ENCODE peak calls at places on chromosomes 7 and 10, in eight cellular contexts. U is lower lobe of right lung; K is left lung; J is breast epithelium; I is body of pancreas; F is CD8-positive, alpha-beta memory T cell; O is HCT116; Q is stomach. V is an unnamed sample. For H3K36me3, the result is how much of the 10 kb centered on the place peaks cover.

GRCh38 chr10:21292763-21293517 is 232.5 kb downstream of the SKIDA1 start:
- DNase-seq in I (peak), Q (no peak), U (peak), J (peak), F (no peak), O (peak), K (peak), V (peak)

GRCh38 chr7:137538361-137538762 is 194.8 kb upstream of the PTN start:
- DNase-seq in I (no peak), K (no peak), O (no peak), Q (no peak), F (no peak), U (no peak), J (no peak), V (no peak)

GRCh38 chr10:103847909-103848468 is 7.4 kb downstream of the SH3PXD2A start:
- DNase-seq in K (no peak), F (no peak), I (no peak), O (peak), J (no peak), Q (no peak), U (no peak), V (no peak)

GRCh38 chr7:121020243-121020642 is 31.7 kb downstream of the CPED1 start:
- DNase-seq in I (no peak), U (no peak), J (no peak), O (no peak), Q (no peak), K (no peak), F (no peak), V (no peak)

GRCh38 chr7:7228472-7228871 is 46.1 kb downstream of the C1GALT1 start:
- DNase-seq in K (no peak), Q (no peak), O (no peak), J (no peak), I (no peak), F (no peak), U (no peak), V (no peak)

GRCh38 chr10:44426247-44427034 is 41.5 kb upstream of the CXCL12 start:
- DNase-seq in J (no peak), O (no peak), F (no peak), U (no peak), Q (no peak), K (no peak), I (no peak), V (no peak)

GRCh38 chr10:98339790-98340189 is 71.8 kb upstream of the LOXL4 start:
- DNase-seq in J (no peak), U (no peak), K (no peak), F (peak), O (no peak), Q (no peak), I (no peak), V (no peak)

GRCh38 chr7:105141068-105141467 is 127.1 kb downstream of the KMT2E start:
- DNase-seq in I (no peak), Q (no peak), O (peak), F (no peak), K (no peak), U (no peak), J (no peak), V (no peak)

GRCh38 chr10:43871545-43871944 is 222.9 kb upstream of the ZNF32 start:
- DNase-seq in I (no peak), U (no peak), F (no peak), J (no peak), Q (no peak), K (no peak), O (no peak), V (no peak)

GRCh38 chr10:60508831-60509230 is 119.2 kb upstream of the ANK3 start:
- DNase-seq in J (no peak), I (no peak), Q (no peak), O (no peak), U (no peak), F (no peak), K (no peak), V (no peak)

GRCh38 chr10:119933179-119933578 is 40.6 kb downstream of the SEC23IP start:
- DNase-seq in U (no peak), J (no peak), F (no peak), I (no peak), O (no peak), Q (no peak), K (no peak), V (no peak)

GRCh38 chr7:4159761-4160554 is 522.1 kb upstream of the FOXK1 start:
- DNase-seq in F (no peak), K (no peak), U (no peak), I (no peak), J (no peak), Q (no peak), O (no peak), V (no peak)

GRCh38 chr10:113953505-113954272 is 90.0 kb upstream of the ADRB1 start:
- DNase-seq in F (no peak), U (no peak), O (no peak), Q (no peak), J (no peak), I (no peak), K (no peak), V (no peak)

GRCh38 chr10:92816106-92816505 is 32.2 kb upstream of the EXOC6 start:
- DNase-seq in J (no peak), K (no peak), O (no peak), U (no peak), I (no peak), F (no peak), Q (no peak), V (no peak)

GRCh38 chr10:128530301-128530700 is 404.1 kb upstream of the MKI67 start:
- DNase-seq in I (no peak), U (no peak), O (peak), Q (no peak), K (no peak), F (no peak), J (no peak), V (peak)

GRCh38 chr7:129664029-129665012 is 52.8 kb downstream of the NRF1 start:
- DNase-seq in U (no peak), O (peak), F (no peak), I (no peak), J (no peak), Q (no peak), K (no peak), V (no peak)

GRCh38 chr7:129667116-129667515 is 55.6 kb downstream of the NRF1 start:
- DNase-seq in Q (no peak), F (no peak), I (no peak), K (no peak), O (no peak), J (no peak), U (no peak), V (no peak)

GRCh38 chr7:129657363-129657762 is 45.8 kb downstream of the NRF1 start:
- DNase-seq in K (no peak), J (no peak), F (no peak), Q (no peak), O (no peak), I (no peak), U (no peak), V (no peak)

GRCh38 chr7:129665013-129665401 is 53.5 kb downstream of the NRF1 start:
- DNase-seq in U (no peak), Q (no peak), J (no peak), I (peak), F (no peak), K (peak), O (peak), V (no peak)

GRCh38 chr7:129661645-129662182 is 50.2 kb downstream of the NRF1 start:
- DNase-seq in K (no peak), F (no peak), U (no peak), O (no peak), I (no peak), Q (no peak), J (no peak), V (no peak)
- H3K36me3 ChIP-seq in K (under half), F (under half), U (under half), O (under half), I (under half), Q (under half), J (under half), V (under half)

GRCh38 chr7:22359156-22359697 is 2.3 kb upstream of the RAPGEF5 start:
- DNase-seq in I (no peak), O (no peak), U (no peak), J (no peak), F (no peak), Q (no peak), K (no peak), V (no peak)

GRCh38 chr7:22361795-22362194 is 4.8 kb upstream of the RAPGEF5 start:
- DNase-seq in J (peak), Q (peak), O (no peak), K (no peak), F (no peak), U (no peak), I (peak), V (no peak)

GRCh38 chr7:22361320-22361719 is 4.4 kb upstream of the RAPGEF5 start:
- DNase-seq in K (no peak), Q (no peak), F (no peak), I (no peak), J (no peak), O (no peak), U (no peak), V (no peak)

GRCh38 chr7:22364023-22364422 is 7.1 kb upstream of the RAPGEF5 start:
- DNase-seq in Q (no peak), O (no peak), I (no peak), K (no peak), U (no peak), J (no peak), F (no peak), V (no peak)

GRCh38 chr7:22364910-22365309 is 8.0 kb upstream of the RAPGEF5 start:
- DNase-seq in U (no peak), F (no peak), O (no peak), I (no peak), J (no peak), Q (no peak), K (no peak), V (no peak)
- H3K36me3 ChIP-seq in U (under half), F (under half), O (under half), I (under half), J (under half), Q (under half), K (under half), V (under half)

GRCh38 chr7:107972986-107973385 is 30.0 kb downstream of the LAMB1 start:
- DNase-seq in U (no peak), Q (no peak), O (no peak), F (no peak), J (no peak), K (no peak), I (no peak), V (no peak)
- H3K36me3 ChIP-seq in U (under half), Q (under half), O (under half), F (under half), J (under half), K (under half), I (under half), V (under half)

DNA sequence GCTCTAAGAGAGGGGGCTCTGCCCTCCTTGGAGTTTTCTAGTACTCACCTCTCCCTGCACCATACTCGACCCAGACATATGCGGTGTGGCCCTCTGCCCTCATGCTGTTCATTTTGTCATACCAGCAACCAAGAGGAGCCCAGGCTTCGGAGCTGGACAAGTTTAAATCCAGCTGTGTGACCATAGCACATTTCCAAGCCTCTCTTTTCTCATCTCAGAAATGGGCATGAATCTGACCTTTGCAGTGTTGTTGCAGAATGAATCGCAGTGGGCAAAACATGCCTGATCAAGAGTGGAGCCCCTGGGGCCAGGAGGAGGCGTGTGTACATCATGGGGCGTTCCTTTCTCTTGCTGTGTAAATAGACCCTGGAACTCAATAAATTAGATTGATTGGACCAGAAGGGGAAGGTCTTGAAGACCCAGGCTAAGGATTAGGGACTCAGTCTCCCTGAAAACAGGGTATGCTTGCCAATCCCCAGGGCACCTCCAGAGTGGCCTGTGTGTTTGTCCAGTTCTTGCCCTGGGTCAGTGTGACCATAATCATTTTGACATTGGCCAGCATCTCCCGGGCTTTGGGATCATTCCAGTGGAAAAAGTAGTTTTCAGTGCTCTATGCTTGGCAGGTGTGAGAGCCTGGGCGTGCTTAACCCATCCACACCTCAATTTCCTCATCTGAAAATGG is 59.6 kb downstream of the ZMIZ1 start:
- DNase-seq in U (no peak), I (no peak), J (no peak), Q (no peak), O (no peak), F (no peak), K (no peak), V (no peak)
- H3K36me3 ChIP-seq in U (under half), I (under half), J (under half), Q (under half), O (under half), F (under half), K (under half), V (under half)

DNA sequence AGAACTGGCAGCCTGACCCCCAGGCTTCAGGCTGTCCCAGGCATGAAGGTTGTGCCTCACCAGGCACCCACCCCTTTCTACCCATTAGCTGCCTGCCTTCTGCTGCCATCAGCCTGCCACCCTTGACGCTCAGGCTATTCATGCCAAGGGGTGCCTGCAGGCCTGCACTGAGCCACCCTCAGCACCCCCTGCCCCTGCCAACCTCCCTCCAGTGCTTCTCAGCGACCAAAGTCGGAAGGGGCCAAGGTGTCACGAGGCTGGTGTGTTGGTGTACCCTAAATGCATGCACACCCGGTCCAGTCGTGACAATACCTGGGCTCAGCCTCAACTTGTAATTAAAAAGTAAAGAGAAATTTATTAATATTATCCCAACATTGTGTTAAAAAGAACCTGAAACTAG is 422.7 kb downstream of the ARL4A start:
- DNase-seq in U (no peak), I (no peak), K (no peak), F (no peak), O (no peak), Q (no peak), J (no peak), V (no peak)
- H3K36me3 ChIP-seq in U (under half), I (under half), K (under half), F (under half), O (under half), Q (under half), J (under half), V (under half)

GRCh38 chr7:155682484-155682883 is 38.0 kb downstream of the RBM33 start:
- DNase-seq in J (no peak), O (no peak), F (no peak), U (no peak), K (no peak), I (no peak), Q (no peak), V (no peak)

GRCh38 chr7:155680124-155680523 is 35.7 kb downstream of the RBM33 start:
- DNase-seq in K (no peak), F (no peak), I (no peak), J (no peak), O (no peak), Q (no peak), U (no peak), V (no peak)

GRCh38 chr7:155683098-155683497 is 38.6 kb downstream of the RBM33 start:
- DNase-seq in U (no peak), F (no peak), K (no peak), O (no peak), Q (no peak), J (no peak), I (no peak), V (no peak)

GRCh38 chr7:155680864-155681263 is 36.4 kb downstream of the RBM33 start:
- DNase-seq in F (no peak), Q (no peak), U (no peak), O (no peak), J (no peak), K (no peak), I (no peak), V (no peak)

DNA sequence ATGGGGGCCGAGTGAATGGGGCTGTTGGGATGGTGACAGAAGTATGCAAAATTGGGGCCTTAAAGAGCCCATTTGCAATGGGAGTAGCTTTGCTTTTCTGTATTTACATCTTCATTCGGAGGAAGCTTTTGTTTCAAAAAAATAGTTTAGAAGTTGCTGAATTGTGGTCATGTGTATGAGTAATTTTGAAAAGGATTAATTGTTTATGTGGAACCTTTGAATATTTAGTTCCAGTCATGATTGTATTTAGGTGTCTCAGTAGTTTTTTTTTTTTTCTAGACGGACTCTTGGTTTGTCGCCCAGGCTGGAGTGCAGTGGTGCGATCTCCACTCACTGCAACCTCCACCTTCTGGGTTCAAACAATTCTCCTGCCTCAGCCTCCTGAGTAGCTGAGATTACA is 37.2 kb downstream of the RBM33 start:
- DNase-seq in K (no peak), J (no peak), U (no peak), I (no peak), F (no peak), Q (no peak), O (no peak), V (no peak)
- H3K36me3 ChIP-seq in K (under half), J (under half), U (half or more), I (under half), F (under half), Q (under half), O (under half), V (under half)

DNA sequence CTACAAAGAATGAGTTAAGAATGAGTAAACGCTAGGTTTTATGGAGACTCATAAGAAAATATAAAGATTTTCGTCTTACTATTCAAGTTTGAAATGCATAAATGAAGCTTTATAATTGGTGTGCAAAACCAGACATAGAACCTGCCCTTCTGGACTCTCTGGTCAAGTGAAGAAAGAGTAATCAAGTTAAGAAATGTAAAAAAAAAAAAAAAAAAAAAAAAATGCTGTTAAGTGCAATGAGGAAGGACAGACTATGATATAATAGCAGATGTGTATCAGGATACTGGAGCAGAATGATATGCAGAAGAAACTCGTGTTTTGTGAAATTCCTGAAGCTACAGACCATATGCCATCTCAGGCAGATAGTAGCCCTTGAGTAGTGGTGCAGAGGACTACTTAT is 5.6 kb downstream of the PCGF5 start:
- DNase-seq in K (no peak), O (no peak), I (no peak), U (no peak), F (no peak), J (no peak), Q (no peak), V (no peak)
- H3K36me3 ChIP-seq in K (under half), O (under half), I (under half), U (under half), F (under half), J (under half), Q (under half), V (under half)